ENCODE peak calls at places on chromosome 6, in nine cellular contexts. C, V, R, Z, M, D, W, F and Y are unnamed samples.

GRCh38 chr6:33822575-33823395 is 19.0 kb upstream of the MLN start:
- DNase-seq in C (no peak), V (peak; percentile 15), R (peak; percentile 31), Z (no peak), M (peak; percentile 31), D (no peak), W (no peak), F (no peak), Y (no peak)

GRCh38 chr6:26390504-26390903 is 7.6 kb downstream of the BTN2A2 start:
- DNase-seq in C (no peak), V (no peak), R (no peak), Z (no peak), M (no peak), D (no peak), W (no peak), F (no peak), Y (no peak)

GRCh38 chr6:104940238-104940880 is 16.5 kb upstream of the LIN28B start:
- DNase-seq in C (no peak), V (no peak), R (peak; percentile 69), Z (no peak), M (peak; percentile 16), D (no peak), W (peak; percentile 82), F (no peak), Y (no peak)

GRCh38 chr6:40950986-40951730 is 87.9 kb downstream of the UNC5CL start:
- DNase-seq in C (no peak), V (no peak), R (no peak), Z (no peak), M (peak; percentile 70), D (no peak), W (no peak), F (no peak), Y (no peak)

GRCh38 chr6:11096109-11096508 is 2.5 kb downstream of the SMIM13 start:
- DNase-seq in C (no peak), V (peak; percentile 36), R (no peak), Z (no peak), M (peak; percentile 89), D (no peak), W (peak; percentile 66), F (no peak), Y (no peak)

GRCh38 chr6:64220776-64221175 is 585.2 kb downstream of the PHF3 start:
- DNase-seq in C (no peak), V (no peak), R (no peak), Z (no peak), M (no peak), D (no peak), W (no peak), F (no peak), Y (no peak)

GRCh38 chr6:145744619-145745018 is 9.3 kb upstream of the EPM2A start:
- DNase-seq in C (no peak), V (no peak), R (no peak), Z (no peak), M (peak; percentile 89), D (no peak), W (no peak), F (no peak), Y (no peak)

GRCh38 chr6:12749531-12750379 is 33.2 kb downstream of the PHACTR1 start:
- DNase-seq in C (no peak), V (no peak), R (peak; percentile 28), Z (no peak), M (no peak), D (no peak), W (no peak), F (peak; percentile 52), Y (no peak)

GRCh38 chr6:37182736-37183590 is 13.0 kb downstream of the PIM1 start:
- DNase-seq in C (peak; percentile 63), V (no peak), R (no peak), Z (peak; percentile 49), M (no peak), D (no peak), W (no peak), F (no peak), Y (no peak)

GRCh38 chr6:131206463-131207251 is 71.4 kb downstream of the AKAP7 start:
- DNase-seq in C (no peak), V (no peak), R (no peak), Z (no peak), M (no peak), D (no peak), W (no peak), F (no peak), Y (no peak)

GRCh38 chr6:2862712-2863174 is 21.1 kb upstream of the SERPINB1 start:
- DNase-seq in C (peak; percentile 59), V (no peak), R (no peak), Z (no peak), M (no peak), D (no peak), W (no peak), F (no peak), Y (peak; percentile 25)

GRCh38 chr6:170523256-170524187 is 29.6 kb downstream of the PSMB1 start:
- DNase-seq in C (no peak), V (no peak), R (no peak), Z (no peak), M (no peak), D (no peak), W (no peak), F (no peak), Y (no peak)

GRCh38 chr6:35603326-35604202 is 85.2 kb downstream of the FKBP5 start:
- DNase-seq in C (no peak), V (no peak), R (no peak), Z (no peak), M (peak; percentile 48), D (no peak), W (no peak), F (no peak), Y (no peak)

GRCh38 chr6:105807905-105808304 is 278.2 kb upstream of the PRDM1 start:
- DNase-seq in C (no peak), V (no peak), R (no peak), Z (no peak), M (no peak), D (no peak), W (no peak), F (no peak), Y (no peak)

GRCh38 chr6:78436335-78436734 is 431.0 kb upstream of the IRAK1BP1 start:
- DNase-seq in C (no peak), V (no peak), R (no peak), Z (no peak), M (peak; percentile 64), D (peak; percentile 8), W (peak; percentile 4), F (no peak), Y (no peak)

GRCh38 chr6:166008441-166009369 is 158.9 kb downstream of the TBXT start:
- DNase-seq in C (no peak), V (no peak), R (peak; percentile 26), Z (no peak), M (no peak), D (no peak), W (peak; percentile 59), F (no peak), Y (peak; percentile 83)

GRCh38 chr6:97081010-97081573 is 156.6 kb downstream of the KLHL32 start:
- DNase-seq in C (no peak), V (no peak), R (no peak), Z (no peak), M (no peak), D (no peak), W (no peak), F (no peak), Y (no peak)

GRCh38 chr6:155880905-155881304 is 425.3 kb upstream of the NOX3 start:
- DNase-seq in C (no peak), V (no peak), R (no peak), Z (peak; percentile 46), M (no peak), D (no peak), W (no peak), F (no peak), Y (no peak)

GRCh38 chr6:37454420-37455125 is 21.6 kb downstream of the CMTR1 start:
- DNase-seq in C (no peak), V (peak; percentile 67), R (no peak), Z (no peak), M (no peak), D (no peak), W (no peak), F (no peak), Y (no peak)

GRCh38 chr6:157272866-157273755 is 50.2 kb downstream of the TMEM242 start:
- DNase-seq in C (no peak), V (no peak), R (no peak), Z (peak; percentile 31), M (no peak), D (no peak), W (no peak), F (no peak), Y (no peak)
- TF ChIP-seq CTCF in C (no peak), V (no peak), R (no peak), Z (no peak), M (no peak), D (no peak), W (no peak), F (no peak), Y (no peak)

DNA sequence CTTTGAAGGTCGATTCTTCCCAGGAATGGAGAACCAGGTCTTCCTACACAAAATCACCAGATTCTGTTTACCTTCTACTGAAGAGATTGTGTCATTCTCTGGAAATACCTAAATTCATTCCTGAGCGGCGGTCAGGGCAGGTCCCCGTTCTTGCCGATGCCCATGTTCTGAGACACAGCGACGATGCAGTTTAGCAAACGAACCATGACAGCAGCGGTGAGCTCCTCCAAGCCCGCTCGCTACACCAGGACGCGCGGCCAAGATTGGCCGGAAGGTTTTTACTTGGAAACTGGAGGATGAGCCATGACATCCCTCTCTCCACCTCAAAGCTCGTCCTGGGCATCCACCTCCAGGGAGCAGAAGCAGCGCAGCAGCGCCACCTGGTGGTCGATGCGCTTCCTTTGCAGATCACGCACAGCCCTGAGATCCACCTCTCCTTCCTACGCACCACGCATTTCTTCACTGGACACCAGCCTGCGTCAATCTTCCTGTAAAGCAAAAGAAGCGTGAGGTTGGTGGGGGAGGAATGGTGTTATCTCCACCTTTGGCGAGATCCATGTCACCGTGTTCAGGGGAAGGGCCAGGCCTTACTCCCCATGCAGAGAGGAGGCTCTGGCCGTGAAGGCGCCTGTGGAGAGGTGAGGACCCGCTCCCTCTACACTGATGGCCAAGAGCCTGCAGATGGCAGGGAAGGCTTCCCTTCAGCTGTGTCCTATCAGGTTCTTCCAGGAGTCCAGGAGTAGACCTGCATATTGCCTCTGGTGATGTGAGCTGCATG is 9.9 kb upstream of the HLA-B start:
- DNase-seq in C (peak; percentile 82), V (peak; percentile 88), R (peak; percentile 93), Z (peak; percentile 75), M (peak; percentile 90), D (peak; percentile 74), W (peak; percentile 95), F (peak; percentile 89), Y (peak; percentile 95)
- TF ChIP-seq CTCF in C (peak; percentile 85), V (peak; percentile 87), R (peak; percentile 96), Z (peak; percentile 97), M (peak; percentile 96), D (peak; percentile 96), W (peak; percentile 96), F (peak; percentile 98), Y (peak; percentile 90)

GRCh38 chr6:74899416-74899815 is 306.4 kb downstream of the COL12A1 start:
- DNase-seq in C (no peak), V (no peak), R (no peak), Z (no peak), M (peak; percentile 86), D (no peak), W (no peak), F (no peak), Y (no peak)
- TF ChIP-seq CTCF in C (no peak), V (no peak), R (no peak), Z (no peak), M (peak; percentile 32), D (peak; percentile 5), W (no peak), F (no peak), Y (no peak)

DNA sequence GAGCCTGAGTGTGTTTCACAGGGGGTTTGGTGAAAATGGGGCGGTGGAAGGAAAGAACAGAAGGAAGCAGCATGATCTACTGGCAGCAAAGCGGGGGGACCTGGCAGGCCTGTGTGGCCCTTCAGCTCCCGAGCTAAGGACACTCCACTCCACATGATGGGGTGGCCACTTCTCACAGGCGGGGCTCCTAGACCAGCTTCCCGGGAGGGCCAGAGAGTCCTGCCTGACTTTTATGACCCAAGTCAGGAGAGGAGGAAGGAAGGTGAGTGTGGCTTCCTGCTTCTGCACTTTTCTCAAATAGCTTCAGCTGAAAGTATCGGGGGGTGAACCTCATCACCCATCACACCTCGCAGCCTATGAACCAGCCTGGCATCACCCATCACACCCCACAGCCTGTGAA is 117.5 kb upstream of the AFDN start:
- DNase-seq in C (no peak), V (no peak), R (no peak), Z (no peak), M (no peak), D (no peak), W (no peak), F (no peak), Y (no peak)
- TF ChIP-seq CTCF in C (no peak), V (no peak), R (no peak), Z (no peak), M (no peak), D (no peak), W (no peak), F (no peak), Y (no peak)